ENCODE peak calls at places on chromosomes 3 and 15, in five cellular contexts. One of them, this sample, is unnamed.

GRCh38 chr3:59469948-59470723 is 420.3 kb upstream of the CFAP20DC start:
- DNase-seq in H1: no peak
- DNase-seq in IMR-90: no peak
- DNase-seq in mesenchymal stem cell: no peak
- DNase-seq in neuronal stem cell: no peak
- DNase-seq in this sample: no peak

GRCh38 chr15:73786518-73786917 is 33.4 kb upstream of the INSYN1 start:
- DNase-seq in mesenchymal stem cell: no peak
- DNase-seq in H1: peak; percentile 74
- DNase-seq in IMR-90: no peak
- DNase-seq in neuronal stem cell: no peak
- DNase-seq in this sample: peak; percentile 82

GRCh38 chr3:177589921-177590336 is 392.6 kb upstream of the TBL1XR1 start:
- DNase-seq in mesenchymal stem cell: peak; percentile 37
- DNase-seq in IMR-90: peak; percentile 93
- DNase-seq in neuronal stem cell: peak; percentile 45
- DNase-seq in H1: no peak
- DNase-seq in this sample: no peak

GRCh38 chr15:28935316-28935715 is 49.5 kb downstream of the APBA2 start:
- DNase-seq in H1: peak; percentile 83
- DNase-seq in IMR-90: no peak
- DNase-seq in neuronal stem cell: no peak
- DNase-seq in mesenchymal stem cell: peak; percentile 31
- DNase-seq in this sample: peak; percentile 74

GRCh38 chr3:98902341-98902740 is 846 bp upstream of the DCBLD2 start:
- DNase-seq in neuronal stem cell: no peak
- DNase-seq in IMR-90: no peak
- DNase-seq in H1: no peak
- DNase-seq in mesenchymal stem cell: no peak
- DNase-seq in this sample: no peak

GRCh38 chr3:2823437-2824211 is 286.6 kb downstream of the IL5RA start:
- DNase-seq in neuronal stem cell: no peak
- DNase-seq in H1: no peak
- DNase-seq in mesenchymal stem cell: no peak
- DNase-seq in IMR-90: no peak
- DNase-seq in this sample: no peak

GRCh38 chr15:97836003-97836402 is 124.5 kb upstream of the ARRDC4 start:
- DNase-seq in H1: no peak
- DNase-seq in neuronal stem cell: no peak
- DNase-seq in IMR-90: no peak
- DNase-seq in mesenchymal stem cell: no peak
- DNase-seq in this sample: no peak

GRCh38 chr3:146542179-146542578 is 2.2 kb downstream of the PLSCR1 start:
- DNase-seq in IMR-90: peak; percentile 65
- DNase-seq in mesenchymal stem cell: peak; percentile 71
- DNase-seq in H1: no peak
- DNase-seq in neuronal stem cell: no peak
- DNase-seq in this sample: no peak

GRCh38 chr3:50202353-50203112 is 2.5 kb upstream of the SLC38A3 start:
- DNase-seq in H1: no peak
- DNase-seq in mesenchymal stem cell: no peak
- DNase-seq in IMR-90: no peak
- DNase-seq in neuronal stem cell: no peak
- DNase-seq in this sample: no peak
- H4K91ac ChIP-seq in H1: peak overlapping the region; percentile 35
- H4K91ac ChIP-seq in mesenchymal stem cell: no peak overlapping the region
- H4K91ac ChIP-seq in IMR-90: no peak overlapping the region
- H4K91ac ChIP-seq in neuronal stem cell: peak overlapping the region; percentile 64
- H4K91ac ChIP-seq in this sample: no peak overlapping the region

DNA sequence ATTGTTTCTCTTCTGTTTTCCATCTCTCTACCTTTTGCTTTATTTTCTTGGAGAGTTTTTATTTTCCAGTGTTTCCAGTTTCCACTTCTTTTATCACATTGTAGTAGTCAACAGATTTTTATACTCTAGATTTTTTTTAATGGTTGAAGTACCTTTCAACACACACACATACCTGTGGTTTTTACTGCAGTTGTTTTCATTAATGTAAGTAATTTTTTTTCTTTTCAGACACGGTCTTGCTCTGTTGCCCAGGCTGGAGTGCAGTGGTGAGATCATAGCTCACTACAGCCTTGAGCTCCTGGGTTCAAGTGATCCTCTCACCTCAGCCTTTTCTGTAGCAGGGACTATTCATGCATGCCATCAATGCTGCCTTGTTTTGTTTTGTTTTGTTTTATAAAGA is 472.5 kb upstream of the SGO1 start:
- DNase-seq in H1: no peak
- DNase-seq in IMR-90: no peak
- DNase-seq in mesenchymal stem cell: no peak
- DNase-seq in neuronal stem cell: no peak
- DNase-seq in this sample: no peak
- H4K91ac ChIP-seq in H1: no peak overlapping the region
- H4K91ac ChIP-seq in IMR-90: no peak overlapping the region
- H4K91ac ChIP-seq in mesenchymal stem cell: no peak overlapping the region
- H4K91ac ChIP-seq in neuronal stem cell: no peak overlapping the region
- H4K91ac ChIP-seq in this sample: no peak overlapping the region

DNA sequence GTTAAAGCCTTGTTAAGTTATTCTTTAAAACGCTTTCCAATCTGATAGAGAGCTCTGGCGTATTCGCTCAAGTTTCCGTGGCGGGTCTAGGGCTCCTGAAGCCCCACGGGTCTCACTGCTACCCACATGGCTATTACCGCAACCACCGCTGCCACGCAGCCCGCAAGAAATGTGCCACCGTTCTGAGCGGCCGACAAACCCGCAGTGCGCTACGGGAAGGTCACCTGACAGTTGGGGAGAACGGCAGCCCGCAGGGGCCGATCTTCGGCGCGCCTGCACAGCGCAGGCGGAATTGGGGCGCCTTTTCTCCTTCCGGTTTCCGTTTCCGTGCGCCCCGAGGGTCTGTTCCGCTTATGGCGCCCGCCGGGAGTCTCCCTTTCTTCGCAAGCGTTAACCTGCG is 76.6 kb upstream of the SNRPN start:
- DNase-seq in neuronal stem cell: no peak
- DNase-seq in IMR-90: peak; percentile 61
- DNase-seq in mesenchymal stem cell: no peak
- DNase-seq in H1: no peak
- DNase-seq in this sample: no peak
- H4K91ac ChIP-seq in neuronal stem cell: no peak overlapping the region
- H4K91ac ChIP-seq in IMR-90: no peak overlapping the region
- H4K91ac ChIP-seq in mesenchymal stem cell: no peak overlapping the region
- H4K91ac ChIP-seq in H1: no peak overlapping the region
- H4K91ac ChIP-seq in this sample: no peak overlapping the region

DNA sequence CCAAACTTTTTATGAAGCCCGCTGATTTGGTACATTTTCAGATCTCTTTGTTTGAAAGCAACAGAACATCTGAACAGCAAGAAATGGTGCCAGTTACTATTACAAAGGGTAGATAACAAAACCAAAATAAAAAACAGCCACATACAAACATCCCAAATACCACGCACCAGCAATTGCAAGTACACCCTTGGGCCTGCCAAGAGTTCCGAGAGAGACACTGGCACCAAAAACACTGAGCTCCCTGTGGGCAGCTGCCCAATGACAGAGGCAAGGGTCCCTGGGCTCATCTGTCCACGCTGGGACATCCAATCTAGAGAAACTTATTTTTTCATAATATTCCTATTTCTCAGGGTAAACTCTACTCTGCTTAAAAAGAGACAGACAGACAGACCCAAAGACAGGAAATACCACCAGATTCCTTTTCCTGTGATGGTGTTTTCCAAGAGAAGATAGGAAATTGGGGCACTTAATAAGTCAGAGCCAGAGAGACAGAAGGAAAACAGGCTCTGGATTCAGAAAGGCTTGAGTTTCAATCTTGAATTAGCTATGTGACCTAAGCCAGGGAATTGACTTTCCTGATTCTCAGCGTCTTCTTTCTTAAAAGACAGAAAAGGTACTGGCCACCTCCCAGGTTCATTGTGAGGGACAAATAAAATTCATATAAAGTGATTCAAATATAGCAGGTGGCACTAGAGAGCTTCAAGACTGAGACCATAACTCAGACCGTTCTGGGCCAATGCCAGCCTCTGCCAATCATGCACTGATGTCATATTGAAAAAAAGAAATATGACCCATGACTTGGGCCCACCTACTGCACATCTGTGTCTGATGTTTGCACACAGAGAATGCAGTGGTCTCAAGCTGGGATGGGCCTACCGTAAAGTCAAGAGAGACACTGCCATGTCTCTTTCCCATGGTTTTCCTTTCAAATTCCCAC is 61.3 kb downstream of the FOXP1 start:
- DNase-seq in H1: no peak
- DNase-seq in IMR-90: no peak
- DNase-seq in mesenchymal stem cell: no peak
- DNase-seq in neuronal stem cell: no peak
- DNase-seq in this sample: no peak
- H4K91ac ChIP-seq in H1: no peak overlapping the region
- H4K91ac ChIP-seq in IMR-90: no peak overlapping the region
- H4K91ac ChIP-seq in mesenchymal stem cell: no peak overlapping the region
- H4K91ac ChIP-seq in neuronal stem cell: no peak overlapping the region
- H4K91ac ChIP-seq in this sample: no peak overlapping the region

This sample was measured in H9.